ENCODE peak calls at places on chromosomes 4 and X, in eight cellular contexts. S is dorsolateral prefrontal cortex, Q is transverse colon, Z is fibroblast of the aortic adventitia, X is endothelial cell of umbilical vein, E is prostate gland, L is RWPE1, K is choroid plexus epithelial cell. W is an unnamed sample.

GRCh38 chr4:153522800-153523089 is 56.6 kb downstream of the TMEM131L start:
- DNase-seq in K (no peak), Z (no peak), X (no peak), L (no peak), Q (no peak), E (no peak), S (no peak), W (no peak)

GRCh38 chr4:53005808-53006207 is 143.7 kb downstream of the RASL11B start:
- DNase-seq in K (no peak), Q (no peak), X (no peak), E (no peak), L (no peak), S (no peak), Z (no peak), W (no peak)

GRCh38 chrX:119468930-119469635 is 839 bp downstream of the SLC25A5 start:
- DNase-seq in E (peak; percentile 79), S (peak; percentile 75), Q (peak; percentile 93), Z (peak; percentile 64), X (peak; percentile 81), K (peak; percentile 82), L (peak; percentile 49), W (peak; percentile 88)

GRCh38 chr4:931194-931959 is 739 bp downstream of the GAK start:
- DNase-seq in S (no peak), Q (peak; percentile 36), X (peak; percentile 34), Z (peak; percentile 41), L (peak; percentile 30), K (peak; percentile 48), E (no peak), W (no peak)

GRCh38 chr4:173525118-173526033 is 4.7 kb downstream of the HAND2 start:
- DNase-seq in S (no peak), E (no peak), K (no peak), X (no peak), L (no peak), Q (no peak), Z (peak; percentile 68), W (no peak)

GRCh38 chrX:141989802-141990201 is 86.1 kb downstream of the MAGEC1 start:
- DNase-seq in Z (peak; percentile 31), S (no peak), Q (no peak), L (no peak), K (peak; percentile 66), X (peak; percentile 1), E (peak; percentile 3), W (no peak)

GRCh38 chr4:177023951-177024350 is 231.2 kb upstream of the VEGFC start:
- DNase-seq in Q (no peak), X (no peak), S (no peak), L (no peak), E (no peak), K (no peak), Z (no peak), W (no peak)

GRCh38 chr4:52551487-52551886 is 107.6 kb downstream of the USP46 start:
- DNase-seq in S (no peak), E (no peak), K (no peak), L (no peak), X (no peak), Z (peak; percentile 27), Q (no peak), W (no peak)

GRCh38 chr4:163245044-163245443 is 78.4 kb upstream of the NAF1 start:
- DNase-seq in Z (no peak), L (no peak), Q (no peak), E (no peak), X (no peak), K (no peak), S (no peak), W (no peak)

GRCh38 chr4:77445846-77446245 is 159.8 kb upstream of the CXCL13 start:
- DNase-seq in X (no peak), S (no peak), Z (no peak), E (no peak), L (no peak), Q (no peak), K (no peak), W (no peak)

GRCh38 chr4:38717604-38718003 is 53.6 kb downstream of the KLF3 start:
- DNase-seq in S (no peak), L (no peak), Z (peak; percentile 32), X (peak; percentile 67), K (peak; percentile 23), E (no peak), Q (no peak), W (no peak)

GRCh38 chr4:5928241-5928640 is 35.4 kb upstream of the CRMP1 start:
- DNase-seq in K (peak; percentile 3), Z (no peak), X (no peak), Q (no peak), S (no peak), L (no peak), E (no peak), W (no peak)

GRCh38 chr4:73874386-73874785 is 5.2 kb downstream of the CXCL1 start:
- DNase-seq in Q (no peak), E (no peak), Z (no peak), S (no peak), K (no peak), X (no peak), L (no peak), W (no peak)

GRCh38 chr4:57065730-57066482 is 44.3 kb downstream of the IGFBP7 start:
- DNase-seq in S (no peak), K (no peak), X (no peak), Z (no peak), L (no peak), Q (no peak), E (no peak), W (no peak)

GRCh38 chrX:101764538-101764937 is 104.9 kb upstream of the ARMCX2 start:
- DNase-seq in E (no peak), X (no peak), L (no peak), Z (no peak), K (peak; percentile 3), Q (no peak), S (no peak), W (no peak)

GRCh38 chr4:169849456-169849855 is 91.7 kb upstream of the HPF1 start:
- DNase-seq in L (no peak), X (no peak), E (no peak), K (no peak), Q (no peak), Z (no peak), S (no peak), W (no peak)
- TF ChIP-seq CTCF in L (no peak), X (no peak), E (no peak), K (no peak), Q (no peak), Z (no peak), S (no peak), W (no peak)

GRCh38 chr4:28269426-28269825 is 1408.8 kb downstream of the STIM2 start:
- DNase-seq in E (no peak), Q (no peak), K (no peak), L (no peak), X (no peak), S (no peak), Z (peak; percentile 53), W (no peak)
- TF ChIP-seq CTCF in E (no peak), Q (no peak), K (no peak), L (no peak), X (no peak), S (no peak), Z (no peak), W (no peak)

GRCh38 chrX:28585767-28586166 is 1.5 kb upstream of the IL1RAPL1 start:
- DNase-seq in S (no peak), Q (no peak), K (no peak), E (no peak), Z (no peak), X (no peak), L (no peak), W (no peak)

GRCh38 chrX:28584025-28584424 is 3.2 kb upstream of the IL1RAPL1 start:
- DNase-seq in S (no peak), K (peak; percentile 28), X (no peak), L (no peak), Q (no peak), Z (no peak), E (no peak), W (no peak)

GRCh38 chrX:28589048-28589447 is 1.8 kb downstream of the IL1RAPL1 start:
- DNase-seq in S (no peak), X (peak; percentile 7), E (no peak), K (no peak), Z (no peak), L (no peak), Q (no peak), W (no peak)

GRCh38 chrX:28586291-28586690 is 955 bp upstream of the IL1RAPL1 start:
- DNase-seq in L (no peak), Z (peak; percentile 25), S (peak; percentile 19), Q (peak; percentile 10), K (peak; percentile 62), X (peak; percentile 31), E (no peak), W (peak; percentile 38)

GRCh38 chrX:28586891-28587635 is at the start of gene IL1RAPL1:
- DNase-seq in S (peak; percentile 49), L (peak; percentile 18), Q (no peak), X (peak; percentile 78), E (peak; percentile 4), K (peak; percentile 84), Z (peak; percentile 75), W (peak; percentile 35)
- TF ChIP-seq CTCF in S (peak; percentile 54), L (peak; percentile 24), Q (no peak), X (no peak), E (no peak), K (peak; percentile 43), Z (no peak), W (peak; percentile 58)

GRCh38 chrX:150902434-150903109 is 4.1 kb upstream of the CD99L2 start:
- DNase-seq in K (no peak), Z (no peak), L (no peak), X (no peak), E (no peak), Q (no peak), S (no peak), W (no peak)

GRCh38 chrX:150896632-150897031 is 1.8 kb downstream of the CD99L2 start:
- DNase-seq in S (no peak), Q (no peak), Z (no peak), K (no peak), E (no peak), L (no peak), X (no peak), W (no peak)

GRCh38 chrX:150897371-150898319 is 823 bp downstream of the CD99L2 start:
- DNase-seq in X (peak; percentile 62), K (peak; percentile 32), Q (peak; percentile 35), E (peak; percentile 4), L (peak; percentile 3), S (peak; percentile 65), Z (peak; percentile 22), W (no peak)

GRCh38 chrX:150899191-150899757 is 806 bp upstream of the CD99L2 start:
- DNase-seq in X (peak; percentile 22), E (peak; percentile 20), K (peak; percentile 28), Z (peak; percentile 11), S (peak; percentile 36), L (peak; percentile 0), Q (peak; percentile 58), W (peak; percentile 5)

DNA sequence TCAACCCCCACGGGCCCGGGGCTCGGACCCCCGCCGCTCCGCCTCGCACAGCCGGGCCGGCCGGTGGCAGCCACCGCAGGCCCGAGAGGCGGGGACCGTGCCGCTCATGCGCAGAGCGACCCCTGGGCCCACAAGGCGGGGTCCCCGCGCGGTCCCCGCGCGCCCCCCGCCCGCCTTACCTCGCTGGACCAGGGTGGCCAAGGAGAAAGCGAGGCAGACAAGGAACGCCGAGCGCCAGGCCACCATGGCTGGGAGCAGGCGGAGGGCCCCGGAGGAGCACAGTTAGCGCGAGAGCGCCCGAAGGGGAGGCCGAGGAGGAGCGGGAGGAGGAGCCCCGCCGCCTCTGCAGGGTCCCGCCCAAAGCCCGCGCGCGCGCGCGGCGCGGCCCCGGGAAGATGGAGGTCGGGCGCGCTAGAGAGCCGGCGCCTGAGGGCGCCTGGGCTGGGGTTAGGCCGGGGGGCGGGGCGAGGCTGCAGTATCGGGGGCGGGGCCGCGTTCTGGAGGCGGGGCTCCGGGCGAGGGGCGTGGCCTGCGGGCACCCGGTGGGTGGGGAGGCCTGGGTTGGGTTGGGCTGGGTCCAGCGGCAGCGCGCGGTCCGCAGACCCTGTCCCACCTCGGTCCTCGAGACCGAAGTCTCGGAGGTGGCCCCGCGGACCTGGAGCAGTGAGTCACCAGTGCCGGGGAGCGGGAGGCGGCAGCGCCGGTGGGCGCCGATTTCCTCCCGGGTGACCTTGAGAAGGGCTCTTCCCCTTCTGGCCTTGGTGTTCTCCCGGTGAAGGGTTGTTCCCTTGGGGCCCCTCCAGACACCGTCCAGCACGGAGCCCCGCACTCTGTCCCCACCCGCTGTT is at the start of gene CD99L2:
- DNase-seq in X (peak; percentile 80), S (peak; percentile 80), Q (peak; percentile 93), E (peak; percentile 82), Z (peak; percentile 68), K (peak; percentile 87), L (peak; percentile 78), W (peak; percentile 80)
- TF ChIP-seq CTCF in X (no peak), S (no peak), Q (no peak), E (no peak), Z (no peak), K (no peak), L (no peak), W (no peak)

W was measured in neural crest cell.